ENCODE peak calls at places on chromosomes 3 and 15, in eight cellular contexts. J is T-helper 9 cell, K is heart left ventricle, Y is NCI-H1930, W is Ammon's horn, Q is OCI-M1, E is KG1, B is uterus. A is an unnamed sample.

GRCh38 chr15:78316211-78317077 is 17.0 kb upstream of the SKIC8 start:
- DNase-seq in W (peak), K (no peak), J (no peak), Q (no peak), Y (no peak), E (no peak), B (no peak), A (peak)

GRCh38 chr3:14691239-14691638 is 16.3 kb downstream of the C3orf20 start:
- DNase-seq in J (no peak), E (no peak), W (no peak), B (no peak), Q (no peak), Y (no peak), K (no peak), A (no peak)

GRCh38 chr15:37101634-37102314 is 1.4 kb upstream of the MEIS2 start:
- DNase-seq in K (peak), Q (peak), J (no peak), W (peak), B (peak), Y (peak), E (no peak), A (no peak)

GRCh38 chr15:85554852-85555521 is 174.6 kb downstream of the AKAP13 start:
- DNase-seq in B (no peak), W (peak), E (peak), Y (no peak), J (no peak), Q (peak), K (no peak), A (no peak)

GRCh38 chr3:158672293-158673176 is at the start of gene LXN:
- DNase-seq in E (peak), W (peak), B (peak), J (peak), Q (peak), Y (no peak), K (peak), A (peak)

GRCh38 chr15:92693922-92694331 is 38.4 kb upstream of the FAM174B start:
- DNase-seq in E (no peak), K (no peak), Y (peak), W (peak), J (no peak), Q (peak), B (no peak), A (no peak)

GRCh38 chr15:68921926-68922325 is 8.4 kb upstream of the SPESP1 start:
- DNase-seq in J (no peak), E (no peak), Q (no peak), K (no peak), Y (no peak), W (no peak), B (no peak), A (no peak)

GRCh38 chr3:39724233-39724846 is 85.1 kb upstream of the MYRIP start:
- DNase-seq in K (no peak), Y (no peak), Q (peak), W (peak), E (no peak), J (no peak), B (no peak), A (no peak)

GRCh38 chr3:9730747-9731205 is 759 bp upstream of the BRPF1 start:
- DNase-seq in J (no peak), W (no peak), E (peak), B (no peak), Q (no peak), Y (peak), K (no peak), A (no peak)

GRCh38 chr3:126267169-126267975 is 87.0 kb upstream of the ALDH1L1 start:
- DNase-seq in J (no peak), E (no peak), K (peak), Q (no peak), B (peak), W (peak), Y (no peak), A (no peak)

GRCh38 chr3:133949438-133949837 is 53.8 kb upstream of the RAB6B start:
- DNase-seq in B (no peak), J (no peak), Q (no peak), K (no peak), W (no peak), Y (no peak), E (no peak), A (no peak)

GRCh38 chr15:25939122-25939521 is 76.0 kb upstream of the ATP10A start:
- DNase-seq in Q (no peak), J (no peak), W (no peak), B (no peak), E (no peak), K (no peak), Y (no peak), A (peak)

GRCh38 chr3:15551902-15552301 is 30.4 kb upstream of the COLQ start:
- DNase-seq in Q (no peak), E (no peak), K (no peak), J (no peak), B (no peak), W (no peak), Y (no peak), A (no peak)

GRCh38 chr3:112773864-112774263 is 72.8 kb downstream of the CD200R1L start:
- DNase-seq in J (peak), B (no peak), W (no peak), K (no peak), Q (no peak), E (no peak), Y (no peak), A (peak)

GRCh38 chr15:92719024-92719423 is 63.4 kb upstream of the FAM174B start:
- DNase-seq in J (no peak), W (no peak), K (no peak), Y (no peak), B (no peak), E (no peak), Q (no peak), A (no peak)

GRCh38 chr3:1275495-1275894 is 182.7 kb downstream of the CNTN6 start:
- DNase-seq in W (peak), K (no peak), J (no peak), Y (no peak), Q (peak), E (peak), B (no peak), A (no peak)

GRCh38 chr3:45082139-45082538 is 56.0 kb downstream of the CLEC3B start:
- DNase-seq in J (no peak), W (no peak), Y (no peak), Q (no peak), B (no peak), K (no peak), E (no peak), A (no peak)

GRCh38 chr3:151544164-151544548 is 83.3 kb upstream of the IGSF10 start:
- DNase-seq in W (no peak), B (no peak), J (no peak), Y (no peak), K (no peak), Q (no peak), E (no peak), A (no peak)

GRCh38 chr3:134971359-134971758 is 176.3 kb downstream of the EPHB1 start:
- DNase-seq in Q (no peak), J (no peak), W (no peak), K (no peak), E (no peak), Y (no peak), B (no peak), A (no peak)

GRCh38 chr3:127150915-127151564 is 41.9 kb upstream of the PRR23E start:
- DNase-seq in Y (no peak), W (no peak), K (no peak), E (no peak), J (no peak), Q (no peak), B (peak), A (no peak)

A was measured in Peyer's patch.